ENCODE peak calls at places on chromosomes 4 and X, in nine cellular contexts. B is adrenal gland; I is CD8-positive, alpha-beta memory T cell; D is HepG2; Z is CD4-positive, alpha-beta T cell; J is substantia nigra; W is HCT116; P is CD8-positive, alpha-beta T cell; E is neural progenitor cell. N is an unnamed sample.

GRCh38 chr4:90546114-90546513 is 418.9 kb downstream of the CCSER1 start:
- DNase-seq in B (no peak), I (no peak), D (no peak), Z (no peak), J (no peak), W (no peak), P (no peak), E (no peak), N (no peak)

GRCh38 chr4:110361921-110362320 is 114.0 kb upstream of the ENPEP start:
- DNase-seq in B (no peak), I (no peak), D (no peak), Z (no peak), J (no peak), W (no peak), P (no peak), E (no peak), N (no peak)

GRCh38 chrX:110755061-110755460 is 40.6 kb downstream of the CHRDL1 start:
- DNase-seq in B (no peak), I (no peak), D (no peak), Z (no peak), J (no peak), W (no peak), P (no peak), E (no peak), N (no peak)

GRCh38 chrX:39755152-39756032 is 342.4 kb downstream of the BCOR start:
- DNase-seq in B (peak), I (no peak), D (peak), Z (no peak), J (no peak), W (peak), P (no peak), E (peak), N (peak)

GRCh38 chr4:150181536-150181935 is 103.3 kb downstream of the DCLK2 start:
- DNase-seq in B (no peak), I (no peak), D (no peak), Z (no peak), J (no peak), W (no peak), P (no peak), E (peak), N (no peak)

GRCh38 chr4:144190009-144190408 is 49.5 kb upstream of the GYPA start:
- DNase-seq in B (no peak), I (no peak), D (no peak), Z (no peak), J (no peak), W (no peak), P (no peak), E (no peak), N (no peak)

GRCh38 chr4:183256756-183257385 is 63.2 kb downstream of the CLDN22 start:
- DNase-seq in B (peak), I (peak), D (peak), Z (peak), J (no peak), W (peak), P (peak), E (peak), N (no peak)

GRCh38 chr4:55932489-55932888 is 16.3 kb upstream of the CEP135 start:
- DNase-seq in B (no peak), I (no peak), D (no peak), Z (no peak), J (no peak), W (no peak), P (no peak), E (no peak), N (no peak)

GRCh38 chrX:6968231-6968630 is 179.3 kb upstream of the STS start:
- DNase-seq in B (no peak), I (no peak), D (no peak), Z (no peak), J (no peak), W (no peak), P (no peak), E (no peak), N (no peak)

GRCh38 chr4:138216272-138216867 is 25.8 kb downstream of the SLC7A11 start:
- DNase-seq in B (no peak), I (no peak), D (no peak), Z (no peak), J (no peak), W (no peak), P (no peak), E (peak), N (no peak)

GRCh38 chrX:104041003-104041402 is 1.2 kb downstream of the H2BW2 start:
- DNase-seq in B (no peak), I (no peak), D (no peak), Z (no peak), J (no peak), W (no peak), P (no peak), E (no peak), N (no peak)

GRCh38 chr4:55561884-55562283 is 15.2 kb upstream of the CLOCK start:
- DNase-seq in B (no peak), I (no peak), D (no peak), Z (no peak), J (no peak), W (no peak), P (no peak), E (no peak), N (no peak)

GRCh38 chr4:80073362-80074008 is 456 bp upstream of the ANTXR2 start:
- DNase-seq in B (no peak), I (peak), D (no peak), Z (peak), J (no peak), W (no peak), P (no peak), E (no peak), N (no peak)

GRCh38 chr4:125062079-125062478 is 252.7 kb upstream of the FAT4 start:
- DNase-seq in B (no peak), I (no peak), D (no peak), Z (no peak), J (no peak), W (no peak), P (no peak), E (peak), N (no peak)

GRCh38 chr4:82710202-82710929 is 88.2 kb downstream of the SCD5 start:
- DNase-seq in B (no peak), I (no peak), D (peak), Z (no peak), J (no peak), W (no peak), P (no peak), E (peak), N (no peak)

GRCh38 chrX:2230457-2230856 is 270.3 kb downstream of the DHRSX start:
- DNase-seq in B (no peak), I (no peak), D (no peak), Z (no peak), J (no peak), W (no peak), P (no peak), E (no peak), N (peak)

GRCh38 chrX:87941841-87942240 is 424.2 kb downstream of the KLHL4 start:
- DNase-seq in B (no peak), I (no peak), D (no peak), Z (no peak), J (no peak), W (no peak), P (no peak), E (no peak), N (no peak)

GRCh38 chr4:55733874-55734437 is 85.6 kb upstream of the EXOC1L start:
- DNase-seq in B (peak), I (no peak), D (peak), Z (no peak), J (no peak), W (peak), P (no peak), E (no peak), N (peak)

GRCh38 chrX:38170556-38170955 is 50.1 kb downstream of the SRPX start:
- DNase-seq in B (no peak), I (no peak), D (no peak), Z (no peak), J (no peak), W (no peak), P (no peak), E (no peak), N (no peak)

GRCh38 chrX:46991664-46992063 is 79.4 kb downstream of the JADE3 start:
- DNase-seq in B (no peak), I (no peak), D (no peak), Z (no peak), J (no peak), W (no peak), P (no peak), E (peak), N (no peak)

GRCh38 chrX:38346150-38346549 is 6.3 kb upstream of the OTC start:
- DNase-seq in B (no peak), I (no peak), D (no peak), Z (no peak), J (no peak), W (no peak), P (no peak), E (no peak), N (no peak)

GRCh38 chr4:17721496-17722360 is 59.7 kb downstream of the FAM184B start:
- DNase-seq in B (no peak), I (no peak), D (no peak), Z (no peak), J (no peak), W (no peak), P (no peak), E (no peak), N (no peak)

GRCh38 chr4:182017038-182017437 is 226.2 kb upstream of the TENM3 start:
- DNase-seq in B (no peak), I (no peak), D (no peak), Z (no peak), J (no peak), W (no peak), P (no peak), E (no peak), N (no peak)

GRCh38 chrX:126137899-126138298 is 28.2 kb downstream of the DCAF12L2 start:
- DNase-seq in B (no peak), I (no peak), D (no peak), Z (no peak), J (no peak), W (no peak), P (no peak), E (peak), N (no peak)

GRCh38 chr4:117971406-117971805 is 62.9 kb upstream of the NDST3 start:
- DNase-seq in B (no peak), I (no peak), D (no peak), Z (no peak), J (no peak), W (no peak), P (no peak), E (peak), N (no peak)

DNA sequence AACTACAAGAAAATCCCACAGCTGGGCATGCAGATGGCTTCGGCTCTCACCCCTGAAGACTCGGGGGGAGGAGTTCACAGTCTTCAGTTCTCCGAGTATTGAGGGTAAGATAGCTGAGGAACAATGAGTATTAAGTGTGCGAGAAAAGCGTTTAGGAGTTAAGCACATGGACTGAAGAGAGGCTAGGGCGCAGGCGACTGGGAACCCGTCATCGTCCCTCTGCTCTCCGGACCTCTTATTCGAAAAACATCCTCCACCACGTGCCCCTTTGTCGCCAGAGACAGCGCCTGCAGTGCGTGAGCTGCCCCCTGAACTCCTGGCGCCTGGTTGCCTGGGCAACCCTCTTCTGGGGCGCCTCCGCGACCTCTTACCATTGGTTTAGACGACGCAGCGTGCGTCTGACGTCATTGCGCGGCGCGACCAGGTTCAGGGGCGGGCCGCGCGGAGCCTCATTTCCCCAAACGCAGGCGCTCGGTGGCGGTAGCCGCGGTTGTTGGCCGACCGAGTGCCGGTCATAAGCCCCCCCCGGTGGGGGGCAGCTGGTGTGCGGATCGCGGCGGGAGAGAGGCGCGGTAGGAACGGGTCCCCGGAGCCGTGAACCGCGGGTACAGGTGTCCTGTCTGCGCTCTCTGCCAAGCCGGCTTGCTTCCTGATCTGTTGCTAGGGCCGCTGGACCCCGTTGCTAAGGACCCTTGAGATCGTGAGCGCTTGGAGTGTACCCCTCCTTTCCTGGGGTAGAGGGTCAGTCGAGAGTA is at the start of gene PACRGL:
- DNase-seq in B (peak), I (peak), D (peak), Z (peak), J (peak), W (peak), P (peak), E (peak), N (peak)
- H3K27ac ChIP-seq in B (no peak), I (peak), D (peak), Z (peak), J (peak), W (peak), P (peak), E (no peak), N (peak)

DNA sequence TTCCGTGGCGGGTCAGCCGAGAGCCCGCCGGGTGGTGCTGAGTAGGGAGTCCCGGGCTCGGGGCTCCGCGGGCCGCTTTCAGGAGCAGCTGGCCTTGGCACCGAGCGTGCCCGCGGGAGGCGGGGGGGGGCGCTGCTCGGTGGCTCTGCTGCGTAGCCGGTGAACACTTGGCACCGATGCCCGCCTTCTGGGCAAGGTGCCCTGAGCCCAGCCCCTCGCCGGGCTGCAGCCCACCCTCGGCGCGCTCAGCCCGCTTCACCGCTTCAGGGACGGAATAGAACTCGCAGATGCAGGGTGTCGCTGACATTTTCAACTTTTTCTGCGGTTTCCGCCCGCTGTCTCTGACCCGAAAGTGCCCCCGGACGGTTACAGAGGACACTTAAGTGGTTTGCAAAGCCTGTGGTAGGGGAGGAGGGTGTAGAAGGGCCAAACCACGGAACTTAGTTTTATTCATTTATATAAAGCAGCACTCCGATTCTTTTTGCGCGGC is 659 bp downstream of the CD38 start:
- DNase-seq in B (peak), I (peak), D (no peak), Z (peak), J (no peak), W (no peak), P (peak), E (no peak), N (no peak)
- H3K27ac ChIP-seq in B (no peak), I (no peak), D (no peak), Z (no peak), J (no peak), W (no peak), P (peak), E (no peak), N (no peak)

DNA sequence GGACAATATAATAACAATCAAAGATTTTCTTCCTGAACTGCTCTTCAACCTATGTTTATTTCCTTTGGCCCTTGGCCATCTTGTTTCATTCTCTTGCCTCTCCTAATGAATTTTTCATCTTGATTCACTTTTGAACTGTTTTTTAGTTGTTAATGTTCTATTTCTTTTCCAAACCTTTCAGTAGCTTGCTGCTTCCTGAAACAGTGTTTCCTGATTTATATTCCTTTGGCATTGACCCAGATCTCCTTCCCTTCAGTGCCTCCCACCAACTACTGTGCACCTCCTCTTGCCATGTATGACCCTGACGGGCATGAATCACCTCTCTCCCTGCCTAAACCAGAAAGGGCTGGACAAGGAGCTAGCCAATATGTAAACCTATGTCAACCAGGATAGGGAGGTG is 25.6 kb upstream of the SPP1 start:
- DNase-seq in B (peak), I (no peak), D (no peak), Z (no peak), J (no peak), W (no peak), P (no peak), E (no peak), N (no peak)
- H3K27ac ChIP-seq in B (peak), I (no peak), D (no peak), Z (no peak), J (no peak), W (no peak), P (no peak), E (no peak), N (no peak)

GRCh38 chr4:168623011-168623410 is 126.2 kb downstream of the PALLD start:
- DNase-seq in B (no peak), I (no peak), D (no peak), Z (no peak), J (no peak), W (no peak), P (no peak), E (no peak), N (no peak)

GRCh38 chr4:168623484-168623883 is 126.6 kb downstream of the PALLD start:
- DNase-seq in B (no peak), I (no peak), D (no peak), Z (no peak), J (no peak), W (no peak), P (no peak), E (no peak), N (no peak)

GRCh38 chr4:168619266-168619631 is 122.4 kb downstream of the PALLD start:
- DNase-seq in B (no peak), I (no peak), D (no peak), Z (no peak), J (no peak), W (no peak), P (no peak), E (no peak), N (no peak)

GRCh38 chr4:168621806-168622589 is 125.1 kb downstream of the PALLD start:
- DNase-seq in B (no peak), I (no peak), D (no peak), Z (no peak), J (no peak), W (no peak), P (no peak), E (no peak), N (no peak)

GRCh38 chr4:168622600-168622999 is 125.7 kb downstream of the PALLD start:
- DNase-seq in B (no peak), I (no peak), D (no peak), Z (no peak), J (no peak), W (no peak), P (no peak), E (no peak), N (no peak)
- H3K27ac ChIP-seq in B (no peak), I (no peak), D (no peak), Z (no peak), J (no peak), W (no peak), P (no peak), E (no peak), N (no peak)

GRCh38 chrX:130339408-130340222 is at the start of gene SLC25A14:
- DNase-seq in B (peak), I (peak), D (peak), Z (peak), J (peak), W (peak), P (peak), E (peak), N (peak)
- H3K27ac ChIP-seq in B (no peak), I (peak), D (peak), Z (peak), J (no peak), W (peak), P (peak), E (no peak), N (peak)

DNA sequence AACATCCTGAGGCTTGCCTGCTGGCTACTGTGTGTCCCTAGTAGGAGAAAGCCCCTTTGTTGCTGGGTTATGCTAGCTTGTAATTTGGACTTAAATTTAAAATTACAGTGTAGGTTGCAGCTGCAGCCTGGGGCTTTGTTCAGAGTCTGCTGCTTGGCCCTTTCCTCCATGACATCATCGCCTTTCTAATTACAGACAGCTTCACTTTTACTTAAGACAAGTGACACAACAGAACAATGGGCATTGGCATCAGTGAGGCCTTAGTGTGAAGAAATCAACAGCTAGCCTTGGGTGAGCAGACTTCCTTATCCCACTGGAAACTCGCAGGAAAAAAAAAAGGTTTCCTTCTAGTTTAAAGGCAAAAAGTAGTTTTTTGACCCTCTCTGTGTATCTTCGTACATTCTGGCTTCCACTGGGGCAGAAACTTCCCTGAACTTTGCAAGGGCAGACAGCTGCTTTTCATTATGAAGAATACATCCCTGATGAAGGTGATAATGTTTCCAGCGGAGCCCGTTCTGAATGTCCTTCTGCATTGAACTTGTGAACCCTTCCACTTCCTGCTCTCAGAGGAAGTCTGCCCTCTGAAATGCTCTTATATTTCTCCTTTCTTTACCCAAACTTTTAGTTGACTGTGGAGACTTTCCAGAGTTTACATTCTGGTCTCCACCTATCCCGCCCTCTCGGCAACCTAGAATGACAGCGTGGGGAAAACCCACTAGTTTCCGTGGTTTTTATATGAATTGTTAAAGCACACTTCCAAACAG is 123.2 kb upstream of the FAM9C start:
- DNase-seq in B (peak), I (no peak), D (no peak), Z (no peak), J (no peak), W (no peak), P (no peak), E (peak), N (no peak)
- H3K27ac ChIP-seq in B (no peak), I (no peak), D (no peak), Z (no peak), J (no peak), W (no peak), P (no peak), E (peak), N (peak)

GRCh38 chrX:13029831-13030771 is 14.3 kb downstream of the FAM9C start:
- DNase-seq in B (no peak), I (no peak), D (peak), Z (peak), J (no peak), W (no peak), P (peak), E (peak), N (no peak)

GRCh38 chrX:13033193-13033592 is 11.2 kb downstream of the FAM9C start:
- DNase-seq in B (no peak), I (no peak), D (no peak), Z (no peak), J (no peak), W (no peak), P (no peak), E (no peak), N (no peak)

GRCh38 chrX:13028871-13029336 is 15.5 kb downstream of the FAM9C start:
- DNase-seq in B (no peak), I (no peak), D (peak), Z (no peak), J (no peak), W (no peak), P (no peak), E (no peak), N (no peak)

GRCh38 chrX:13026877-13027652 is 17.4 kb downstream of the FAM9C start:
- DNase-seq in B (no peak), I (peak), D (no peak), Z (no peak), J (no peak), W (no peak), P (no peak), E (no peak), N (no peak)

DNA sequence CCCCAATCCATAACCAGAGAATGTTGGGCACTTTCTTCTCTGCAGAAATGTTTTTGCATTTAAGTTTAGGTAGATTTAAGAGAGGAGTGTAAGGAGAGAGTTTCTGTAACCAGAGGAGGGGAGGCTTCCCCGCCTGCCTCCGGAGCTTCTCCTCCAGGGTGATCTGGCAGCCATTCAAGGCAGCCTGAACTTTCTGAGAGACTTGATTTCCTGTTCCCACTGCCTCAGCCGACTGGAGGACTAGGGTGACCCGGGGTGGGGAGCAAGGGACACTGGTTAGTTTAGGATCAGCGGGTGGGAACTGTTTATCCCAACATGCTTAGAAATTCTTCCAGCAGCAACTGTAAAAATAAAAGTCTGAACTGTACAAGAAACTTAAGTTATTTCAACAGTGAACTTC is 15.1 kb downstream of the FAM9C start:
- DNase-seq in B (peak), I (no peak), D (no peak), Z (no peak), J (no peak), W (no peak), P (no peak), E (no peak), N (no peak)
- H3K27ac ChIP-seq in B (no peak), I (no peak), D (no peak), Z (peak), J (no peak), W (peak), P (peak), E (no peak), N (no peak)

GRCh38 chrX:41474726-41475100 is 27.6 kb downstream of the NYX start:
- DNase-seq in B (no peak), I (no peak), D (no peak), Z (no peak), J (no peak), W (no peak), P (no peak), E (no peak), N (no peak)
- H3K27ac ChIP-seq in B (no peak), I (no peak), D (no peak), Z (no peak), J (no peak), W (no peak), P (no peak), E (peak), N (no peak)

N was measured in suprapubic skin.